ENCODE peak calls at places on chromosome X, in ten cellular contexts. I is fibroblast of pulmonary artery; C is activated CD8-positive, alpha-beta memory T cell treated with anti-CD3 and anti-CD28 coated beads, Interleukin-2, amount 50 U/mL, for 48 hours; N is testis; B is body of pancreas; Y is ELR; D is stromal cell of bone marrow; Z is HepG2; L is NCI-H774; W is H7. X is an unnamed sample.

GRCh38 chrX:49958727-49959126 is 36.3 kb downstream of the CLCN5 start:
- DNase-seq in L (no peak), B (no peak), W (no peak), Z (no peak), N (no peak), C (no peak), I (no peak), D (no peak), Y (no peak), X (no peak)

GRCh38 chrX:13805241-13805640 is 11.7 kb downstream of the GPM6B start:
- DNase-seq in B (no peak), L (no peak), D (no peak), Y (no peak), I (no peak), Z (no peak), N (no peak), W (no peak), C (no peak), X (no peak)

GRCh38 chrX:153635788-153636668 is 11.0 kb upstream of the DUSP9 start:
- DNase-seq in B (peak; percentile 51), I (peak; percentile 5), D (no peak), L (no peak), C (peak; percentile 54), N (no peak), Y (peak; percentile 47), W (peak; percentile 87), Z (peak; percentile 59), X (no peak)

GRCh38 chrX:119359618-119360382 is 39.3 kb upstream of the SLC25A43 start:
- DNase-seq in D (no peak), N (no peak), Y (no peak), Z (no peak), C (no peak), B (no peak), W (no peak), L (no peak), I (no peak), X (no peak)

GRCh38 chrX:10755477-10756334 is 135.3 kb upstream of the MID1 start:
- DNase-seq in B (peak; percentile 7), D (no peak), Z (no peak), C (no peak), N (peak; percentile 15), L (no peak), Y (peak; percentile 72), W (peak; percentile 51), I (peak; percentile 79), X (peak; percentile 48)

GRCh38 chrX:15738686-15739016 is 581 bp downstream of the CA5B start:
- DNase-seq in I (no peak), Y (no peak), L (no peak), W (no peak), C (no peak), N (no peak), Z (no peak), D (no peak), B (no peak), X (no peak)

GRCh38 chrX:49673394-49673793 is 22.4 kb downstream of the PAGE1 start:
- DNase-seq in B (no peak), Z (no peak), C (no peak), D (no peak), W (no peak), N (no peak), L (no peak), I (no peak), Y (no peak), X (no peak)

GRCh38 chrX:101729986-101730385 is 70.3 kb upstream of the ARMCX2 start:
- DNase-seq in N (no peak), B (no peak), C (no peak), W (no peak), L (no peak), Z (no peak), D (no peak), Y (no peak), I (no peak), X (no peak)

GRCh38 chrX:146090732-146091131 is 273.1 kb downstream of the SLITRK2 start:
- DNase-seq in C (no peak), D (no peak), B (no peak), W (no peak), L (no peak), Z (no peak), I (no peak), Y (no peak), N (no peak), X (no peak)